ENCODE peak calls at places on chromosomes 2 and 18, in four cellular contexts. Y, O, D and T are unnamed samples.

GRCh38 chr2:39118786-39119499 is 1.9 kb downstream of the SOS1 start:
- DNase-seq in Y (peak), O (no peak), D (no peak), T (peak)

GRCh38 chr2:57396364-57397098 is 650.1 kb upstream of the VRK2 start:
- DNase-seq in Y (no peak), O (no peak), D (no peak), T (no peak)

GRCh38 chr2:5111581-5111980 is 580.6 kb upstream of the SOX11 start:
- DNase-seq in Y (no peak), O (no peak), D (no peak), T (no peak)

GRCh38 chr18:77098554-77099174 is 33.9 kb downstream of the MBP start:
- DNase-seq in Y (peak), O (no peak), D (no peak), T (no peak)

GRCh38 chr2:61887684-61888303 is 662 bp downstream of the CCT4 start:
- DNase-seq in Y (peak), O (no peak), D (no peak), T (peak)

GRCh38 chr2:42010743-42011298 is 37.0 kb upstream of the PKDCC start:
- DNase-seq in Y (peak), O (no peak), D (no peak), T (peak)

GRCh38 chr2:203802277-203803045 is 65.1 kb upstream of the CTLA4 start:
- DNase-seq in Y (no peak), O (no peak), D (no peak), T (peak)

GRCh38 chr18:61898576-61899205 is 5.9 kb upstream of the RNF152 start:
- DNase-seq in Y (no peak), O (peak), D (no peak), T (no peak)

GRCh38 chr2:173044686-173045085 is 31.0 kb upstream of the MAP3K20 start:
- DNase-seq in Y (no peak), O (no peak), D (no peak), T (no peak)

GRCh38 chr2:37869756-37870155 is 55.3 kb upstream of the RMDN2 start:
- DNase-seq in Y (peak), O (no peak), D (no peak), T (peak)

GRCh38 chr2:128774320-128775063 is 455.8 kb upstream of the HS6ST1 start:
- DNase-seq in Y (no peak), O (no peak), D (no peak), T (no peak)

GRCh38 chr2:173159794-173160463 is 84.3 kb downstream of the MAP3K20 start:
- DNase-seq in Y (peak), O (no peak), D (peak), T (peak)

GRCh38 chr2:67243919-67244318 is 153.2 kb upstream of the ETAA1 start:
- DNase-seq in Y (no peak), O (no peak), D (no peak), T (no peak)

GRCh38 chr2:150296795-150297546 is 190.5 kb downstream of the RND3 start:
- DNase-seq in Y (peak), O (no peak), D (no peak), T (peak)

GRCh38 chr2:22999951-23000350 is 385.0 kb upstream of the KLHL29 start:
- DNase-seq in Y (peak), O (no peak), D (no peak), T (no peak)

GRCh38 chr2:7109558-7109935 is 192.3 kb downstream of the RNF144A start:
- DNase-seq in Y (no peak), O (no peak), D (no peak), T (no peak)

GRCh38 chr2:179551545-179552045 is 287.0 kb upstream of the SESTD1 start:
- DNase-seq in Y (no peak), O (no peak), D (no peak), T (no peak)

GRCh38 chr18:50356036-50356945 is 18.6 kb upstream of the SKA1 start:
- DNase-seq in Y (no peak), O (no peak), D (no peak), T (no peak)
- TF ChIP-seq CTCF in Y (no peak), O (no peak), D (no peak), T (no peak)

GRCh38 chr2:54773838-54774237 is 50.4 kb downstream of the EML6 start:
- DNase-seq in Y (peak), O (no peak), D (no peak), T (no peak)
- TF ChIP-seq CTCF in Y (no peak), O (no peak), D (no peak), T (peak)

GRCh38 chr2:181178823-181179412 is 198.5 kb downstream of the UBE2E3 start:
- DNase-seq in Y (no peak), O (no peak), D (no peak), T (no peak)
- TF ChIP-seq CTCF in Y (no peak), O (no peak), D (no peak), T (peak)

GRCh38 chr2:237323656-237324055 is 90.3 kb downstream of the COL6A3 start:
- DNase-seq in Y (no peak), O (no peak), D (no peak), T (no peak)
- TF ChIP-seq CTCF in Y (no peak), O (no peak), D (no peak), T (no peak)

DNA sequence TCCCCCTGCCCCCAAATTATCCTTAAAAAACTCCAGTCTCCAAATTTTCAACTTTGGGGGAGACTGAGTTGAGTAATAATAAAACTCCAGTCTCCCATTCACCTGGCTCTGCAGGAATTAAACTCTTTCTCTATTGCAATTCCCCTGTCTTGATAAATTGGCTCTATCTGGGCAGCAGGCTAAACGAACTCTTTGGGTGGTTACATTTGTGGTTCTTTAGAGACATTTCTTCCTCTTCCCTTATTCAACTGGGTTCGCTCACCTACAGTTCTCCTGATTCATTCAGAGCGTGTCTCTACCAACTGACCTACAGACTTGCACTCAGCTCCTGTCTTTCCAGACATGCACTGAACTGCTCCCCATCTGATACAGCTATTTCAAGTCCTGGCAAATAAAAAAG is 17.1 kb upstream of the SOCS6 start:
- DNase-seq in Y (no peak), O (no peak), D (no peak), T (no peak)
- TF ChIP-seq CTCF in Y (no peak), O (no peak), D (no peak), T (no peak)

GRCh38 chr2:103285354-103285753 is 523.5 kb downstream of the TMEM182 start:
- DNase-seq in Y (no peak), O (no peak), D (no peak), T (no peak)

GRCh38 chr2:103292570-103293265 is 530.9 kb downstream of the TMEM182 start:
- DNase-seq in Y (no peak), O (no peak), D (no peak), T (no peak)

GRCh38 chr2:103284750-103285149 is 522.9 kb downstream of the TMEM182 start:
- DNase-seq in Y (no peak), O (no peak), D (no peak), T (no peak)

GRCh38 chr2:103293266-103293583 is 531.4 kb downstream of the TMEM182 start:
- DNase-seq in Y (no peak), O (no peak), D (no peak), T (no peak)

DNA sequence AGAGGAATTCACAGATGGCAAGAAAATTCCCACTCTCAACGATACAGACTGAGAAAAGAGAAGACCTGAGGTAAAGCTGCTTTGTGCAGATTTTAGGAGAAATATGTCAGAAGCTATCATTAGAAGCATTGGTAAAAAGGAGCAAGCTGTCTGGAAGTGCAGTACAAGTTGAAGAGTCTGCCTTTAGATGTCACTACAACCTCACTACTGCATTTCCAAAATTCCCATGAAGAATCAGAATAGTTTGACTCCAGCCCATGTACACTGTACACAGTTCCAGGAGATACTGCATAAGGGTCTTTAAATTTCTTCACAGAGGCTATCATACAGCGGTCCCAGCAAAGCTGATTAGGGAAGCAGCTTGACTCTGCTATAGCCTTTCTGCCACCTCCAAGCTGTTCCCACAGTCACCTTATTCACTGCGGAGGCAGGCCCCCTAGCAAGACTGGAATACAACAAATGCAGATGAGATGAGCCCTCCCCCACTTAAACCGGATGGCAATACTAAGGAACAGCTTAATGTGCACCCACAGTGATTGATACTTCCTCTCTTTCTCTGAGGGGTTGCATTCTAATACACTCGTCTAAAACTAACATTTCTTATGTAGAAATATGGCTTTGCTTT is 527.4 kb downstream of the TMEM182 start:
- DNase-seq in Y (no peak), O (no peak), D (no peak), T (no peak)
- TF ChIP-seq CTCF in Y (no peak), O (no peak), D (no peak), T (peak)

GRCh38 chr2:3377612-3378432 is at the start of gene EIPR1:
- DNase-seq in Y (peak), O (peak), D (peak), T (peak)
- TF ChIP-seq CTCF in Y (no peak), O (no peak), D (no peak), T (peak)

GRCh38 chr2:20722592-20722991 is 55.6 kb downstream of the GDF7 start:
- DNase-seq in Y (no peak), O (no peak), D (no peak), T (no peak)
- TF ChIP-seq CTCF in Y (no peak), O (no peak), D (no peak), T (no peak)

DNA sequence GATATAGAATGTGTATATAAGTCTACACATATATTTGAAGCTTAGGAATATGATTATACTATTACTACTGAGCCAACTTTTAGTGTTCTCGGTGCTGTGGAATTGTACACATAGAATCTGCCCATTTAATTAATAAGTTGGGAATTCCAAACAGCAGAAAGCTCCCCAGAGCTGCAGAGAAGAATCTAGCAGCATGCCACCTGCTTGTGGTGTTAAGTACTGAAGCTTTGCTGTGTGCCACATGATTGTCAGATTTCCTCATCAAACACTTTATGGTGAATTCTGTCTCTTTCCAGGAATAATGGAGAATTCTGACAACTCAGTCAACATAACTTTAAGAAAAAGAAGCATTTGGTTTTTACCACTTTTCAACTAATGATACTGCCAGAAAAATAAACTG is 117.8 kb downstream of the WDSUB1 start:
- DNase-seq in Y (peak), O (no peak), D (no peak), T (peak)
- TF ChIP-seq CTCF in Y (no peak), O (no peak), D (no peak), T (peak)

DNA sequence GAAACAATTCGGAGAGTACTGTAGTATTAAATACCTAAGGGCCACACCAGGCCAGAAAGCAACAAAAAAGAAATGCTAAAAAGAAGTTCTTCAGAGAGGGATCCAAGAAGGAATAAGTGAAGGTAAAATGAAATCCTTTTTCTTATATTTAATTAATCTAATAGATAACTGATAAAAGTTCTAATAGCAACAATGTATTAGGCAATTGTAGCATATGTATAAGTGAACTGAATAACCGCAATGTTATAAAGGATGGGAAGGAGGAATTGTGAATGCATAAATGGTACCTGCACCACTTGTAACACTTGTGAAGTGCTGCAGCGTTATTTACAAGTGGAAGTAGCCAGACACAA is 21.8 kb downstream of the TMSB10 start:
- DNase-seq in Y (no peak), O (no peak), D (no peak), T (no peak)
- TF ChIP-seq CTCF in Y (no peak), O (no peak), D (no peak), T (no peak)